ENCODE peak calls at places on chromosomes 12 and 14, in eight cellular contexts. S is transverse colon, U is EL, E is H4, V is nephron progenitor cell, O is foreskin fibroblast, F is GM13976, X is neural crest cell. R is an unnamed sample.

GRCh38 chr12:46554461-46554860 is 181.9 kb upstream of the SLC38A2 start:
- DNase-seq in S (no peak), U (no peak), E (no peak), V (no peak), O (no peak), F (no peak), X (no peak), R (no peak)

GRCh38 chr12:25496098-25496587 is 56.9 kb downstream of the LMNTD1 start:
- DNase-seq in S (no peak), U (peak), E (no peak), V (no peak), O (peak), F (no peak), X (no peak), R (peak)

GRCh38 chr14:31229638-31230229 is 22.1 kb upstream of the HECTD1 start:
- DNase-seq in S (peak), U (peak), E (peak), V (no peak), O (peak), F (no peak), X (no peak), R (peak)

GRCh38 chr12:86712425-86712843 is 456.2 kb upstream of the MGAT4C start:
- DNase-seq in S (no peak), U (peak), E (peak), V (no peak), O (peak), F (no peak), X (no peak), R (peak)

GRCh38 chr14:37145395-37145794 is 27.0 kb downstream of the SLC25A21 start:
- DNase-seq in S (no peak), U (peak), E (peak), V (no peak), O (peak), F (no peak), X (no peak), R (peak)

GRCh38 chr14:85257287-85257686 is 272.7 kb upstream of the FLRT2 start:
- DNase-seq in S (no peak), U (no peak), E (no peak), V (no peak), O (no peak), F (no peak), X (no peak), R (no peak)

GRCh38 chr12:54603173-54603814 is 14.8 kb upstream of the PPP1R1A start:
- DNase-seq in S (peak), U (peak), E (peak), V (peak), O (peak), F (peak), X (peak), R (peak)

GRCh38 chr12:81546811-81547210 is 212.3 kb downstream of the PPFIA2 start:
- DNase-seq in S (no peak), U (no peak), E (no peak), V (no peak), O (no peak), F (no peak), X (no peak), R (no peak)

GRCh38 chr14:75280448-75280830 is 1.8 kb downstream of the FOS start:
- DNase-seq in S (no peak), U (no peak), E (no peak), V (no peak), O (no peak), F (no peak), X (no peak), R (no peak)

GRCh38 chr12:80670214-80670613 is 37.2 kb upstream of the MYF6 start:
- DNase-seq in S (no peak), U (no peak), E (no peak), V (no peak), O (no peak), F (no peak), X (no peak), R (no peak)

GRCh38 chr14:94461526-94462218 is 9.1 kb upstream of the SERPINA11 start:
- DNase-seq in S (no peak), U (no peak), E (no peak), V (no peak), O (no peak), F (no peak), X (no peak), R (no peak)

GRCh38 chr12:7090222-7090998 is 1.8 kb downstream of the C1R start:
- DNase-seq in S (no peak), U (no peak), E (no peak), V (no peak), O (no peak), F (no peak), X (no peak), R (no peak)

GRCh38 chr14:36976571-36977023 is 195.8 kb downstream of the SLC25A21 start:
- DNase-seq in S (no peak), U (peak), E (peak), V (no peak), O (no peak), F (no peak), X (no peak), R (peak)

GRCh38 chr12:13075114-13075471 is 28.4 kb downstream of the GSG1 start:
- DNase-seq in S (no peak), U (peak), E (no peak), V (no peak), O (no peak), F (no peak), X (no peak), R (no peak)

GRCh38 chr12:40107803-40108620 is 2.1 kb upstream of the SLC2A13 start:
- DNase-seq in S (no peak), U (no peak), E (peak), V (no peak), O (no peak), F (no peak), X (no peak), R (no peak)

GRCh38 chr12:24560867-24561266 is 388.0 kb downstream of the BCAT1 start:
- DNase-seq in S (no peak), U (no peak), E (no peak), V (peak), O (no peak), F (no peak), X (no peak), R (no peak)

GRCh38 chr12:109156586-109156985 is 40.2 kb downstream of the ACACB start:
- DNase-seq in S (no peak), U (no peak), E (no peak), V (no peak), O (no peak), F (no peak), X (no peak), R (no peak)

GRCh38 chr12:23950775-23951391 is 1.4 kb upstream of the SOX5 start:
- DNase-seq in S (no peak), U (no peak), E (peak), V (peak), O (no peak), F (no peak), X (peak), R (no peak)

GRCh38 chr14:63224196-63224595 is 20.0 kb downstream of the RHOJ start:
- DNase-seq in S (no peak), U (no peak), E (no peak), V (no peak), O (no peak), F (no peak), X (no peak), R (no peak)

GRCh38 chr12:131775904-131776889 is 52.0 kb upstream of the MMP17 start:
- DNase-seq in S (no peak), U (no peak), E (no peak), V (no peak), O (no peak), F (peak), X (no peak), R (no peak)

GRCh38 chr14:100618763-100619320 is 31.6 kb upstream of the BEGAIN start:
- DNase-seq in S (peak), U (no peak), E (no peak), V (no peak), O (no peak), F (no peak), X (no peak), R (no peak)

GRCh38 chr12:55499810-55500252 is 7.7 kb downstream of the OR6C68 start:
- DNase-seq in S (no peak), U (no peak), E (no peak), V (no peak), O (no peak), F (no peak), X (peak), R (no peak)

GRCh38 chr12:57576613-57577160 is 14.3 kb upstream of the PIP4K2C start:
- DNase-seq in S (no peak), U (peak), E (no peak), V (no peak), O (no peak), F (no peak), X (no peak), R (no peak)

GRCh38 chr14:28773917-28774691 is 7.5 kb downstream of the FOXG1 start:
- DNase-seq in S (no peak), U (no peak), E (peak), V (peak), O (peak), F (peak), X (no peak), R (peak)

R was measured in AG08395.